ENCODE peak calls at places on chromosomes 4 and X, in five cellular contexts. L is H9, Z is GM06990, M is iPS DF 19.7, Y is aorta. P is an unnamed sample.
A peak's percentile ranks its signal among the peaks of the same experiment; 100 is the strongest.

GRCh38 chr4:109425405-109425804 is 8.2 kb upstream of the SEC24B start:
- DNase-seq in Y (no peak), Z (no peak), L (no peak), M (no peak), P (no peak)

GRCh38 chr4:38371391-38371851 is 292.6 kb upstream of the KLF3 start:
- DNase-seq in M (no peak), Z (no peak), Y (no peak), L (no peak), P (no peak)

GRCh38 chrX:149512225-149512885 is 7.2 kb upstream of the IDS start:
- DNase-seq in Y (no peak), Z (no peak), L (peak; percentile 71), M (no peak), P (no peak)

GRCh38 chr4:24287096-24287495 is 297.3 kb downstream of the DHX15 start:
- DNase-seq in Z (no peak), Y (no peak), M (no peak), L (no peak), P (no peak)

GRCh38 chrX:41350976-41351569 is 17.1 kb downstream of the DDX3X start:
- DNase-seq in Y (no peak), M (no peak), L (no peak), Z (no peak), P (no peak)

GRCh38 chr4:75232546-75232945 is 281.7 kb downstream of the RCHY1 start:
- DNase-seq in M (no peak), L (no peak), Z (no peak), Y (no peak), P (no peak)

GRCh38 chr4:173919196-173919595 is 364.3 kb downstream of the FBXO8 start:
- DNase-seq in Y (no peak), M (no peak), Z (no peak), L (no peak), P (no peak)

GRCh38 chrX:120200851-120201250 is 42.4 kb downstream of the RHOXF2 start:
- DNase-seq in Y (no peak), M (no peak), L (peak; percentile 32), Z (no peak), P (no peak)

GRCh38 chrX:37824491-37825224 is 22.7 kb downstream of the DYNLT3 start:
- DNase-seq in Y (no peak), L (no peak), Z (no peak), M (no peak), P (no peak)

GRCh38 chr4:148263820-148264219 is 178.4 kb downstream of the NR3C2 start:
- DNase-seq in L (no peak), Y (no peak), M (no peak), Z (no peak), P (no peak)

GRCh38 chrX:41084360-41085104 is 713 bp upstream of the USP9X start:
- DNase-seq in Y (peak; percentile 100), L (peak; percentile 99), Z (peak; percentile 98), M (peak; percentile 72), P (peak; percentile 99)

GRCh38 chr4:8723222-8723980 is 130.8 kb downstream of the CPZ start:
- DNase-seq in M (no peak), Z (no peak), Y (no peak), L (peak; percentile 26), P (peak; percentile 66)

GRCh38 chrX:54223581-54223980 is 40.5 kb upstream of the FAM120C start:
- DNase-seq in Y (no peak), L (no peak), Z (no peak), M (no peak), P (no peak)

GRCh38 chrX:136261316-136261715 is 10.1 kb upstream of the MAP7D3 start:
- DNase-seq in M (no peak), Z (no peak), L (no peak), Y (no peak), P (no peak)

GRCh38 chrX:24682739-24683432 is 10.8 kb upstream of the POLA1 start:
- DNase-seq in Z (no peak), Y (no peak), L (no peak), M (no peak), P (no peak)

GRCh38 chr4:37922323-37922722 is 31.4 kb downstream of the TBC1D1 start:
- DNase-seq in Z (no peak), Y (no peak), L (no peak), M (no peak), P (no peak)

GRCh38 chr4:2083116-2083825 is 24.1 kb downstream of the NAT8L start:
- DNase-seq in L (no peak), Y (no peak), M (no peak), Z (no peak), P (no peak)

GRCh38 chr4:48967626-48968025 is 18.4 kb upstream of the CWH43 start:
- DNase-seq in Z (no peak), L (no peak), M (no peak), Y (no peak), P (no peak)

GRCh38 chr4:122712782-122713181 is 19.7 kb upstream of the BBS12 start:
- DNase-seq in Z (no peak), L (no peak), Y (no peak), M (no peak), P (no peak)

GRCh38 chrX:38220024-38220935 is at the start of gene SRPX:
- DNase-seq in M (no peak), L (peak; percentile 53), Y (peak; percentile 79), Z (peak; percentile 10), P (peak; percentile 77)

GRCh38 chr4:150001815-150002214 is 76.4 kb upstream of the DCLK2 start:
- DNase-seq in L (no peak), Y (no peak), Z (no peak), M (no peak), P (no peak)

GRCh38 chr4:140724780-140725179 is 31.4 kb downstream of the TBC1D9 start:
- DNase-seq in Z (no peak), L (no peak), M (no peak), Y (no peak), P (no peak)

GRCh38 chr4:52142816-52143215 is 91.7 kb downstream of the SPATA18 start:
- DNase-seq in M (no peak), Z (no peak), Y (no peak), L (no peak), P (no peak)

GRCh38 chrX:112341598-112341997 is 259.0 kb upstream of the TRPC5 start:
- DNase-seq in L (no peak), Z (no peak), M (no peak), Y (no peak), P (no peak)

GRCh38 chr4:72701987-72702819 is 133.2 kb upstream of the ADAMTS3 start:
- DNase-seq in Z (no peak), L (no peak), M (no peak), Y (no peak), P (no peak)

GRCh38 chr4:126137782-126138170 is 823.0 kb downstream of the FAT4 start:
- DNase-seq in M (no peak), L (no peak), Z (no peak), Y (no peak), P (no peak)

GRCh38 chr4:98932539-98932938 is 3.6 kb upstream of the EIF4E start:
- DNase-seq in Z (peak; percentile 28), L (no peak), M (no peak), Y (no peak), P (no peak)

GRCh38 chr4:152850377-152850776 is 70.6 kb downstream of the ARFIP1 start:
- DNase-seq in Y (no peak), Z (peak; percentile 12), M (peak; percentile 90), L (peak; percentile 80), P (peak; percentile 58)

GRCh38 chr4:153465583-153465921 is 608 bp upstream of the TMEM131L start:
- DNase-seq in L (no peak), M (no peak), Z (no peak), Y (peak; percentile 83), P (no peak)

GRCh38 chr4:172707622-172708021 is 461.0 kb upstream of the GALNT7 start:
- DNase-seq in L (no peak), Y (no peak), M (peak; percentile 47), Z (no peak), P (no peak)